ENCODE peak calls at places on chromosomes 13 and 19, in nine cellular contexts. One of them, this sample, is unnamed.

GRCh38 chr19:39416152-39416551 is 3.7 kb downstream of the PLEKHG2 start:
- DNase-seq in fibroblast of pulmonary artery: no peak
- DNase-seq in hepatocyte: no peak
- DNase-seq in neural progenitor cell: no peak
- DNase-seq in left ventricle myocardium inferior: no peak
- DNase-seq in SK-N-SH: no peak
- DNase-seq in heart left ventricle: no peak
- DNase-seq in upper lobe of right lung: no peak
- DNase-seq in cardiac muscle cell: no peak
- DNase-seq in this sample: no peak

GRCh38 chr13:112637017-112637801 is 49.3 kb upstream of the TUBGCP3 start:
- DNase-seq in cardiac muscle cell: no peak
- DNase-seq in fibroblast of pulmonary artery: no peak
- DNase-seq in hepatocyte: no peak
- DNase-seq in heart left ventricle: no peak
- DNase-seq in SK-N-SH: no peak
- DNase-seq in neural progenitor cell: no peak
- DNase-seq in upper lobe of right lung: peak
- DNase-seq in left ventricle myocardium inferior: no peak
- DNase-seq in this sample: no peak

GRCh38 chr13:111342716-111343115 is 22.3 kb downstream of the TEX29 start:
- DNase-seq in left ventricle myocardium inferior: no peak
- DNase-seq in hepatocyte: no peak
- DNase-seq in heart left ventricle: no peak
- DNase-seq in neural progenitor cell: no peak
- DNase-seq in upper lobe of right lung: no peak
- DNase-seq in SK-N-SH: no peak
- DNase-seq in cardiac muscle cell: no peak
- DNase-seq in fibroblast of pulmonary artery: no peak
- DNase-seq in this sample: peak

GRCh38 chr13:20151612-20152011 is 9.2 kb downstream of the GJA3 start:
- DNase-seq in left ventricle myocardium inferior: no peak
- DNase-seq in neural progenitor cell: no peak
- DNase-seq in heart left ventricle: no peak
- DNase-seq in fibroblast of pulmonary artery: no peak
- DNase-seq in upper lobe of right lung: no peak
- DNase-seq in hepatocyte: no peak
- DNase-seq in cardiac muscle cell: no peak
- DNase-seq in SK-N-SH: no peak
- DNase-seq in this sample: no peak

GRCh38 chr13:93248627-93249047 is 22.0 kb downstream of the GPC6 start:
- DNase-seq in cardiac muscle cell: peak
- DNase-seq in hepatocyte: peak
- DNase-seq in SK-N-SH: peak
- DNase-seq in fibroblast of pulmonary artery: peak
- DNase-seq in upper lobe of right lung: peak
- DNase-seq in heart left ventricle: no peak
- DNase-seq in neural progenitor cell: peak
- DNase-seq in left ventricle myocardium inferior: no peak
- DNase-seq in this sample: no peak

GRCh38 chr13:109694972-109695371 is 91.4 kb downstream of the IRS2 start:
- DNase-seq in heart left ventricle: no peak
- DNase-seq in cardiac muscle cell: no peak
- DNase-seq in neural progenitor cell: no peak
- DNase-seq in upper lobe of right lung: no peak
- DNase-seq in fibroblast of pulmonary artery: no peak
- DNase-seq in hepatocyte: peak
- DNase-seq in SK-N-SH: no peak
- DNase-seq in left ventricle myocardium inferior: no peak
- DNase-seq in this sample: no peak

GRCh38 chr19:37991176-37991835 is 84.3 kb downstream of the SIPA1L3 start:
- DNase-seq in cardiac muscle cell: no peak
- DNase-seq in heart left ventricle: no peak
- DNase-seq in hepatocyte: no peak
- DNase-seq in SK-N-SH: no peak
- DNase-seq in upper lobe of right lung: no peak
- DNase-seq in fibroblast of pulmonary artery: no peak
- DNase-seq in neural progenitor cell: no peak
- DNase-seq in left ventricle myocardium inferior: no peak
- DNase-seq in this sample: no peak

GRCh38 chr19:38362076-38362945 is 12.1 kb upstream of the PSMD8 start:
- DNase-seq in cardiac muscle cell: peak
- DNase-seq in fibroblast of pulmonary artery: peak
- DNase-seq in upper lobe of right lung: peak
- DNase-seq in heart left ventricle: peak
- DNase-seq in hepatocyte: peak
- DNase-seq in neural progenitor cell: peak
- DNase-seq in left ventricle myocardium inferior: peak
- DNase-seq in SK-N-SH: peak
- DNase-seq in this sample: peak

GRCh38 chr13:94195715-94196114 is 283.8 kb downstream of the DCT start:
- DNase-seq in neural progenitor cell: no peak
- DNase-seq in fibroblast of pulmonary artery: peak
- DNase-seq in cardiac muscle cell: peak
- DNase-seq in SK-N-SH: no peak
- DNase-seq in hepatocyte: peak
- DNase-seq in left ventricle myocardium inferior: no peak
- DNase-seq in upper lobe of right lung: no peak
- DNase-seq in heart left ventricle: no peak
- DNase-seq in this sample: no peak

GRCh38 chr13:69389899-69390298 is 717.7 kb upstream of the ATXN8OS start:
- DNase-seq in left ventricle myocardium inferior: no peak
- DNase-seq in SK-N-SH: no peak
- DNase-seq in upper lobe of right lung: no peak
- DNase-seq in hepatocyte: peak
- DNase-seq in fibroblast of pulmonary artery: no peak
- DNase-seq in neural progenitor cell: no peak
- DNase-seq in cardiac muscle cell: no peak
- DNase-seq in heart left ventricle: no peak
- DNase-seq in this sample: no peak

GRCh38 chr19:16351133-16351809 is 26.6 kb downstream of the KLF2 start:
- DNase-seq in left ventricle myocardium inferior: no peak
- DNase-seq in upper lobe of right lung: no peak
- DNase-seq in fibroblast of pulmonary artery: peak
- DNase-seq in heart left ventricle: no peak
- DNase-seq in hepatocyte: peak
- DNase-seq in SK-N-SH: no peak
- DNase-seq in neural progenitor cell: no peak
- DNase-seq in cardiac muscle cell: no peak
- DNase-seq in this sample: no peak

GRCh38 chr13:102856603-102857002 is 10.8 kb downstream of the ERCC5 start:
- DNase-seq in cardiac muscle cell: no peak
- DNase-seq in heart left ventricle: peak
- DNase-seq in SK-N-SH: no peak
- DNase-seq in upper lobe of right lung: peak
- DNase-seq in hepatocyte: no peak
- DNase-seq in neural progenitor cell: no peak
- DNase-seq in fibroblast of pulmonary artery: peak
- DNase-seq in left ventricle myocardium inferior: peak
- DNase-seq in this sample: no peak

GRCh38 chr13:20964904-20965303 is 62.4 kb upstream of the XPO4 start:
- DNase-seq in fibroblast of pulmonary artery: no peak
- DNase-seq in heart left ventricle: no peak
- DNase-seq in cardiac muscle cell: no peak
- DNase-seq in neural progenitor cell: no peak
- DNase-seq in upper lobe of right lung: no peak
- DNase-seq in SK-N-SH: no peak
- DNase-seq in hepatocyte: no peak
- DNase-seq in left ventricle myocardium inferior: no peak
- DNase-seq in this sample: no peak

GRCh38 chr13:98385591-98385990 is 191.3 kb downstream of the STK24 start:
- DNase-seq in SK-N-SH: no peak
- DNase-seq in cardiac muscle cell: no peak
- DNase-seq in hepatocyte: no peak
- DNase-seq in neural progenitor cell: no peak
- DNase-seq in fibroblast of pulmonary artery: no peak
- DNase-seq in upper lobe of right lung: no peak
- DNase-seq in left ventricle myocardium inferior: no peak
- DNase-seq in heart left ventricle: no peak
- DNase-seq in this sample: no peak
- TF ChIP-seq CTCF in SK-N-SH: no peak
- TF ChIP-seq CTCF in cardiac muscle cell: no peak
- TF ChIP-seq CTCF in hepatocyte: no peak
- TF ChIP-seq CTCF in neural progenitor cell: no peak
- TF ChIP-seq CTCF in fibroblast of pulmonary artery: no peak
- TF ChIP-seq CTCF in upper lobe of right lung: no peak
- TF ChIP-seq CTCF in left ventricle myocardium inferior: no peak
- TF ChIP-seq CTCF in heart left ventricle: no peak
- TF ChIP-seq CTCF in this sample: no peak

GRCh38 chr19:2476451-2477140 is 669 bp downstream of the GADD45B start:
- DNase-seq in hepatocyte: peak
- DNase-seq in SK-N-SH: peak
- DNase-seq in cardiac muscle cell: peak
- DNase-seq in neural progenitor cell: peak
- DNase-seq in heart left ventricle: peak
- DNase-seq in fibroblast of pulmonary artery: peak
- DNase-seq in upper lobe of right lung: peak
- DNase-seq in left ventricle myocardium inferior: peak
- DNase-seq in this sample: no peak
- H3K4me3 ChIP-seq in hepatocyte: peak
- H3K4me3 ChIP-seq in SK-N-SH: peak
- H3K4me3 ChIP-seq in cardiac muscle cell: peak
- H3K4me3 ChIP-seq in neural progenitor cell: peak
- H3K4me3 ChIP-seq in heart left ventricle: peak
- H3K4me3 ChIP-seq in fibroblast of pulmonary artery: peak
- H3K4me3 ChIP-seq in upper lobe of right lung: peak
- H3K4me3 ChIP-seq in left ventricle myocardium inferior: peak
- H3K4me3 ChIP-seq in this sample: peak

GRCh38 chr19:29771708-29772415 is 39.9 kb upstream of the CCNE1 start:
- DNase-seq in upper lobe of right lung: no peak
- DNase-seq in cardiac muscle cell: peak
- DNase-seq in heart left ventricle: peak
- DNase-seq in neural progenitor cell: peak
- DNase-seq in hepatocyte: peak
- DNase-seq in fibroblast of pulmonary artery: peak
- DNase-seq in SK-N-SH: peak
- DNase-seq in left ventricle myocardium inferior: peak
- DNase-seq in this sample: no peak
- TF ChIP-seq CTCF in upper lobe of right lung: peak
- TF ChIP-seq CTCF in cardiac muscle cell: peak
- TF ChIP-seq CTCF in heart left ventricle: peak
- TF ChIP-seq CTCF in neural progenitor cell: peak
- TF ChIP-seq CTCF in hepatocyte: peak
- TF ChIP-seq CTCF in fibroblast of pulmonary artery: peak
- TF ChIP-seq CTCF in SK-N-SH: peak
- TF ChIP-seq CTCF in left ventricle myocardium inferior: peak
- TF ChIP-seq CTCF in this sample: peak

GRCh38 chr19:52981329-52981728 is 18.6 kb upstream of the ZNF816 start:
- DNase-seq in heart left ventricle: no peak
- DNase-seq in cardiac muscle cell: no peak
- DNase-seq in upper lobe of right lung: no peak
- DNase-seq in fibroblast of pulmonary artery: no peak
- DNase-seq in neural progenitor cell: peak
- DNase-seq in left ventricle myocardium inferior: no peak
- DNase-seq in SK-N-SH: no peak
- DNase-seq in hepatocyte: no peak
- DNase-seq in this sample: no peak
- H3K4me3 ChIP-seq in heart left ventricle: no peak
- H3K4me3 ChIP-seq in cardiac muscle cell: no peak
- H3K4me3 ChIP-seq in upper lobe of right lung: no peak
- H3K4me3 ChIP-seq in fibroblast of pulmonary artery: no peak
- H3K4me3 ChIP-seq in neural progenitor cell: no peak
- H3K4me3 ChIP-seq in left ventricle myocardium inferior: no peak
- H3K4me3 ChIP-seq in SK-N-SH: no peak
- H3K4me3 ChIP-seq in hepatocyte: no peak
- H3K4me3 ChIP-seq in this sample: no peak